ENCODE peak calls at places on chromosome 3, in seven cellular contexts. O is T-helper 2 cell; W is non-pigmented ciliary epithelial cell; N is NCI-H524; V is substantia nigra; P is CD4-positive, CD25-positive, alpha-beta regulatory T cell; R is AG10803. I is an unnamed sample.

GRCh38 chr3:25293736-25294135 is 134.3 kb upstream of the RARB start:
- DNase-seq in O (no peak), W (no peak), N (no peak), V (no peak), P (no peak), R (peak; percentile 3), I (no peak)

GRCh38 chr3:94115482-94115881 is 52.6 kb downstream of the NSUN3 start:
- DNase-seq in O (no peak), W (no peak), N (peak; percentile 38), V (no peak), P (no peak), R (peak; percentile 32), I (no peak)

GRCh38 chr3:101945980-101946379 is 96.7 kb downstream of the NFKBIZ start:
- DNase-seq in O (no peak), W (no peak), N (no peak), V (no peak), P (no peak), R (no peak), I (no peak)

GRCh38 chr3:46929324-46929723 is 47.2 kb downstream of the CCDC12 start:
- DNase-seq in O (no peak), W (no peak), N (no peak), V (no peak), P (no peak), R (no peak), I (no peak)

GRCh38 chr3:80785475-80785874 is 976.0 kb downstream of the GBE1 start:
- DNase-seq in O (no peak), W (no peak), N (peak; percentile 15), V (no peak), P (no peak), R (no peak), I (no peak)

GRCh38 chr3:126888186-126888760 is 94.6 kb upstream of the PLXNA1 start:
- DNase-seq in O (no peak), W (no peak), N (peak; percentile 98), V (no peak), P (no peak), R (no peak), I (no peak)

GRCh38 chr3:168047190-168047795 is 48.4 kb downstream of the GOLIM4 start:
- DNase-seq in O (no peak), W (no peak), N (peak; percentile 77), V (no peak), P (no peak), R (peak; percentile 82), I (no peak)

GRCh38 chr3:126433496-126434263 is 39.0 kb downstream of the CFAP100 start:
- DNase-seq in O (no peak), W (no peak), N (no peak), V (no peak), P (no peak), R (no peak), I (no peak)

GRCh38 chr3:100221159-100221558 is 39.6 kb upstream of the TBC1D23 start:
- DNase-seq in O (no peak), W (no peak), N (no peak), V (no peak), P (no peak), R (no peak), I (no peak)

GRCh38 chr3:112814256-112814655 is 32.4 kb downstream of the CD200R1L start:
- DNase-seq in O (no peak), W (peak; percentile 63), N (no peak), V (no peak), P (no peak), R (peak; percentile 86), I (no peak)